ENCODE peak calls at places on chromosomes 12 and 14, in four cellular contexts. I is right cardiac atrium, S is HuH-7.5, O is M059J. C is an unnamed sample.
A peak's percentile ranks its signal among the peaks of the same experiment; 100 is the strongest.

GRCh38 chr12:49974231-49974675 is 1.5 kb downstream of the AQP6 start:
- DNase-seq in O (peak; percentile 31), I (peak; percentile 91), S (no peak), C (peak; percentile 40)

GRCh38 chr14:103847954-103848719 is 762 bp upstream of the PPP1R13B start:
- DNase-seq in I (peak; percentile 76), O (no peak), S (peak; percentile 57), C (peak; percentile 36)

GRCh38 chr14:90558041-90558982 is 161.5 kb downstream of the CALM1 start:
- DNase-seq in S (no peak), O (no peak), I (peak; percentile 57), C (no peak)

GRCh38 chr14:103832046-103832445 is 15.3 kb downstream of the PPP1R13B start:
- DNase-seq in I (no peak), S (no peak), O (peak; percentile 9), C (no peak)

GRCh38 chr14:60981626-60982455 is 796 bp downstream of the SLC38A6 start:
- DNase-seq in I (no peak), O (peak; percentile 82), S (peak; percentile 23), C (no peak)

GRCh38 chr14:61927015-61927414 is 164.8 kb downstream of the SNAPC1 start:
- DNase-seq in O (peak; percentile 86), S (no peak), I (no peak), C (no peak)

GRCh38 chr12:113889076-113889475 is 77.0 kb downstream of the RBM19 start:
- DNase-seq in O (peak; percentile 67), I (no peak), S (no peak), C (no peak)

GRCh38 chr12:121005346-121005815 is 10.9 kb downstream of the C12orf43 start:
- DNase-seq in I (no peak), S (peak; percentile 38), O (peak; percentile 45), C (peak; percentile 56)

GRCh38 chr12:89348894-89349669 is 3.2 kb downstream of the DUSP6 start:
- DNase-seq in O (no peak), S (no peak), I (peak; percentile 38), C (no peak)

GRCh38 chr12:71046215-71046614 is 111.6 kb downstream of the TSPAN8 start:
- DNase-seq in O (no peak), I (no peak), S (no peak), C (no peak)

GRCh38 chr14:53295985-53296582 is 143.0 kb upstream of the DDHD1 start:
- DNase-seq in O (peak; percentile 30), S (no peak), I (no peak), C (peak; percentile 26)

GRCh38 chr14:78425332-78425731 is 255.2 kb downstream of the NRXN3 start:
- DNase-seq in S (no peak), O (no peak), I (no peak), C (no peak)

GRCh38 chr12:126156806-126157574 is 1091.8 kb downstream of the AACS start:
- DNase-seq in O (no peak), I (no peak), S (no peak), C (no peak)

C was measured in neural crest cell.